ENCODE peak calls at places on chromosomes 13 and 19, in five cellular contexts. U is T-helper 9 cell; I is HCT116; T is CD4-positive, alpha-beta T cell; P is cardiac muscle cell. J is an unnamed sample.

GRCh38 chr13:67230774-67231480 is 791 bp upstream of the PCDH9 start:
- DNase-seq in I (no peak), U (peak), P (peak), T (no peak), J (peak)

GRCh38 chr13:46632171-46632570 is 79.2 kb downstream of the LRCH1 start:
- DNase-seq in P (no peak), I (no peak), T (no peak), U (no peak), J (peak)

GRCh38 chr13:113604186-113604585 is 19.6 kb downstream of the TFDP1 start:
- DNase-seq in P (no peak), I (no peak), T (no peak), U (no peak), J (no peak)

GRCh38 chr19:2328401-2329161 is at the start of the genes LSM7 and SPPL2B:
- DNase-seq in P (peak), I (peak), T (peak), U (peak), J (peak)

GRCh38 chr19:28290963-28291657 is 921.8 kb downstream of the UQCRFS1 start:
- DNase-seq in P (no peak), U (no peak), I (no peak), T (no peak), J (no peak)

GRCh38 chr13:99916366-99917103 is 55.0 kb downstream of the ZIC5 start:
- DNase-seq in T (no peak), U (no peak), I (peak), P (peak), J (peak)

GRCh38 chr13:113452942-113453901 is at the start of gene ADPRHL1:
- DNase-seq in U (no peak), P (no peak), I (no peak), T (no peak), J (no peak)

GRCh38 chr19:37087110-37087509 is 8.9 kb downstream of the ZNF420 start:
- DNase-seq in U (no peak), T (no peak), P (no peak), I (no peak), J (no peak)

GRCh38 chr13:26656919-26657318 is 99.4 kb downstream of the WASF3 start:
- DNase-seq in U (no peak), I (no peak), P (peak), T (no peak), J (peak)

GRCh38 chr13:65789815-65790214 is 1440.3 kb downstream of the PCDH9 start:
- DNase-seq in T (no peak), U (no peak), I (no peak), P (peak), J (peak)